ENCODE peak calls at places on chromosomes 3 and 15, in four cellular contexts. I, K, V and C are unnamed samples.

GRCh38 chr3:158727499-158728377 is 4.5 kb downstream of the RARRES1 start:
- DNase-seq in I (peak), K (no peak), V (peak), C (peak)

GRCh38 chr3:143121240-143122088 is 1.9 kb downstream of the CHST2 start:
- DNase-seq in V (peak), K (peak), I (peak), C (peak)

GRCh38 chr15:45871121-45871855 is 236.5 kb downstream of the SQOR start:
- DNase-seq in K (no peak), I (no peak), V (no peak), C (no peak)

GRCh38 chr3:175193815-175194518 is 334.8 kb downstream of the NAALADL2 start:
- DNase-seq in I (no peak), K (no peak), V (no peak), C (no peak)

GRCh38 chr3:177451940-177452484 is 254.7 kb upstream of the TBL1XR1 start:
- DNase-seq in K (no peak), I (no peak), V (no peak), C (no peak)

GRCh38 chr3:115834068-115834467 is 210.8 kb downstream of the GAP43 start:
- DNase-seq in K (no peak), I (no peak), V (no peak), C (no peak)

GRCh38 chr15:76626611-76627010 is 278.5 kb downstream of the SCAPER start:
- DNase-seq in V (no peak), I (no peak), K (no peak), C (no peak)

GRCh38 chr3:25587094-25587493 is 77.6 kb downstream of the TOP2B start:
- DNase-seq in K (no peak), I (no peak), V (no peak), C (no peak)

GRCh38 chr3:14511971-14512943 is 27.9 kb downstream of the GRIP2 start:
- DNase-seq in K (no peak), V (no peak), I (no peak), C (no peak)

DNA sequence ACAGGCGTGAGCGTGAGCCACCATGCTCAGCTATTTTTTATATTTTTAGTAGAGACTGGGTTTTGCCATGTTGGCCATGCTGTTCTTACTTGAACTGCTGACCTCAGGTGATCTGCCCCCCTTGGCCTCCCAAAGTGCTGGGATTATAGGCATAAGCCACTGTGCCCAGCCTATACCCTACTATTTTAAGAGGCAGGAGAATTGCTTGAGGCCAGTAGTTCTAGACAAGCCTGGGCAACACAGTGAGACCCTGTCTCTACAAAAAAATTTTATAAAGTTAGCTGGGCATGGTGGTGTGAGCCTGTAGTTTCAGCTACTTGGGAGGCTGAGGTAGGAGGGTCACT is 39.8 kb upstream of the PIK3CB start:
- DNase-seq in I (no peak), V (no peak), K (no peak), C (no peak)
- H3K27ac ChIP-seq in I (no peak), V (no peak), K (no peak), C (no peak)

GRCh38 chr15:26872206-26872605 is 5.3 kb downstream of the GABRA5 start:
- DNase-seq in V (no peak), K (no peak), I (no peak), C (no peak)
- H3K27ac ChIP-seq in V (no peak), K (no peak), I (no peak), C (no peak)

DNA sequence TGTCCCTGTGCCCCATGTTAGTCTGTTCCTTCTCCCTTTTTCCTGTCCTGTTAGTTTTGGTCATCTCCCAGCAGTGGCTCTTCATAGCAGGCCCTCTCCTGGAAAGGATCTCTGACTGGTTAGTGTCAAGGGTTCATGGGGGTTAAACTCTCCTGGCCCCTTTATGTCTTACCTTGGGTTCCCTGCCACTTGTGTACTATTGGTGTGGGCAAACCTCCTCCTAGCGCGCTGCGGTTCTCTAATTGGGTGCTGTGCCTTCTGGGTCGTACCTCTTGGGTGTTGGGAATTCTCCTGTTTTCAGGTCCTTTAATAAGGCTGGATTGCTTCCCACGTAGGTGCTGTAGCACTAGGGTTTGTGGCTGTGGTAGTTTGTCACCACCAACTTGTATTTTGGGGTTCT is 18.8 kb downstream of the GMPS start:
- DNase-seq in I (no peak), K (no peak), V (no peak), C (no peak)
- H3K27ac ChIP-seq in I (no peak), K (no peak), V (no peak), C (no peak)

DNA sequence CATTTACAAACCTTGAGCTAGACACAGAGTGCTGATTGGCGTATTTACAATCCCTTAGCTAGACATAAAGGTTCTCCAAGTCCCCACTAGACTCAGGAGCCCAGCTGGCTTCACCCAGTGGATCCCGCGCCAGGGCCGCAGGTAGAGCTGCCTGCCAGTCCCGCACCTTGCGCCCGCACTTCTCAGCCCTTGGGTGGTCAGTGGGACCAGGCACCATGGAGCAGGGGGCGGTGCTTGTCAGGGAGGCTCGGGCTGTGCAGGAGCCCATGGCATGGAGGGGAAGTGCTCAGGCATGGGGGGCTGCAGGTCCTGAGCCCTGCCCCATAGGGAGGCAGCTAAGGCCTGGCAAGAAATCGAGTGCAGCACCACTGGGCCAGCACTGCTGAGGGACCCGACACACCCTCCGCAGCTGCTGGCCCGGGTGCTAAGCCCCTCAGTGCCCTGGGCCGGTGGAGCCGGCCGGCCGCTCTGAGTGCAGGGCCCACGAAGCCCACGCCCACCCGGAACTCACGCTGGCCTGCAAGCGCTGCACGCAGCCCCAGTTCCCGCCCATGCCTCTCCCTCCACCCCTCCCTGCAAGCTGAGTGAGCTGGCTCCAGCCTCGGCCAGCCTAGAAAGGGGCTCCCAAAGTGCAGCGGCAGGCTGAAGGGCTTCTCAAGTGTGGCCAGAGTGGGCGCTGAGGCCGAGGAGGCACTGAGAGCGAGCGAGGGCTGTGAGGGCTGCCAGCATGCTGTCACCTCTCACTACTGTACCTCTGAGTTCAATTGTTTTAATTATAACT is 1213.9 kb downstream of the OTOL1 start:
- DNase-seq in I (no peak), V (no peak), K (no peak), C (no peak)
- H3K27ac ChIP-seq in I (no peak), V (no peak), K (no peak), C (no peak)

DNA sequence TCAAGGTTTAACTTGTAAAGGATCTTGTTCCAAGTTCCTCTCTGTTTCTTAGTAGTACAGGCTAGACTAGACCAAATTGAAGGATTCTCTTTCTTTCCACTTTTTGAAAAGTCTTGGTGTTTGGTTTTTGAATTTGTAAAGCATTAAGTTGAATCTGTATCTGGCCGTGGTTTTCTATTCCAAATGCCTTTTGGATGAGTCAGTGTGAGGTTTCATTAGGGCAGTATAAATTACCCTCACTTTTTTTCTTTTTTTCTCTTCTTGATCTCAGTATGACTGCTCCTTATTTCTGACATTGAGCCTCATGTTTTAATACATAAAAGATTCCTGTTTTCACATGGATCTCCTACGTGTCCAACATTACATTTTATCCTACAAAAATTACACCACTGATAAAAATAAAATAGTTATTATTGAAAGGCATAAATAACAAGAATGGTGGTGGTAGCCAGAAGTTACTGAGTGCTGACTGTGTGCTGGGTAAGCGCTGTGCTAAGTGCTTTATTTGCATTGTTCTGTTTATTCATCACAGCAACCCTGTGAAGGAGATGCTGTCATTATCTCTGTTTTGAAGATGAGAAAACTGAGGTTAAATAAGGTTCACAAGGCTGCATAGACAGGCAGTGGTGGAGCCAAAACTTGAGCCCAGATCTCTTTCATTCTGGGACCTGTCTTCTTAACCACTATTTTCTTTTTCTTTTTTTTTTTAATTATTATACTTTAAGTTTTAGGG is 48.3 kb downstream of the MITF start:
- DNase-seq in K (no peak), V (no peak), I (no peak), C (no peak)
- H3K27ac ChIP-seq in K (no peak), V (no peak), I (no peak), C (peak)